ENCODE peak calls at places on chromosomes 16 and 17, in ten cellular contexts. Q, F, O, H, U, K, L, Y, X and E are unnamed samples.

GRCh38 chr16:29806096-29806579 is at the start of gene MAZ:
- DNase-seq in Q (peak; percentile 91), F (peak; percentile 96), O (no peak), H (no peak), U (no peak), K (peak; percentile 68), L (peak; percentile 83), Y (peak; percentile 89), X (peak; percentile 93), E (peak; percentile 89)

GRCh38 chr17:42457107-42457787 is 1.4 kb upstream of the ATP6V0A1 start:
- DNase-seq in Q (no peak), F (peak; percentile 25), O (no peak), H (no peak), U (no peak), K (no peak), L (no peak), Y (no peak), X (peak; percentile 13), E (no peak)

GRCh38 chr17:36496018-36496789 is 9.7 kb downstream of the ZNHIT3 start:
- DNase-seq in Q (peak; percentile 16), F (no peak), O (no peak), H (no peak), U (no peak), K (no peak), L (no peak), Y (no peak), X (no peak), E (no peak)

GRCh38 chr16:80167657-80168056 is 373.1 kb upstream of the DYNLRB2 start:
- DNase-seq in Q (no peak), F (no peak), O (no peak), H (no peak), U (no peak), K (no peak), L (no peak), Y (peak; percentile 69), X (no peak), E (no peak)

GRCh38 chr17:9522074-9522473 is 53.5 kb downstream of the STX8 start:
- DNase-seq in Q (peak; percentile 62), F (peak; percentile 75), O (peak; percentile 72), H (peak; percentile 30), U (no peak), K (no peak), L (peak; percentile 56), Y (peak; percentile 34), X (peak; percentile 79), E (peak; percentile 46)

GRCh38 chr17:43860927-43861622 is 14.1 kb downstream of the CD300LG start:
- DNase-seq in Q (no peak), F (no peak), O (no peak), H (peak; percentile 31), U (no peak), K (no peak), L (no peak), Y (no peak), X (no peak), E (no peak)

GRCh38 chr17:31556969-31557620 is 165.6 kb downstream of the RAB11FIP4 start:
- DNase-seq in Q (no peak), F (no peak), O (no peak), H (no peak), U (no peak), K (no peak), L (no peak), Y (no peak), X (no peak), E (no peak)

GRCh38 chr16:15586716-15587115 is 56.2 kb downstream of the MARF1 start:
- DNase-seq in Q (no peak), F (no peak), O (no peak), H (no peak), U (no peak), K (no peak), L (no peak), Y (no peak), X (no peak), E (no peak)

GRCh38 chr16:85443116-85443515 is 170.0 kb upstream of the GSE1 start:
- DNase-seq in Q (no peak), F (no peak), O (no peak), H (no peak), U (no peak), K (no peak), L (no peak), Y (no peak), X (no peak), E (no peak)

GRCh38 chr16:85443531-85443930 is 169.6 kb upstream of the GSE1 start:
- DNase-seq in Q (no peak), F (no peak), O (no peak), H (no peak), U (no peak), K (no peak), L (no peak), Y (no peak), X (no peak), E (no peak)

GRCh38 chr16:85445779-85446222 is 167.3 kb upstream of the GSE1 start:
- DNase-seq in Q (peak; percentile 29), F (no peak), O (no peak), H (no peak), U (no peak), K (no peak), L (no peak), Y (no peak), X (no peak), E (no peak)

GRCh38 chr16:85446846-85447656 is 166.1 kb upstream of the GSE1 start:
- DNase-seq in Q (no peak), F (no peak), O (no peak), H (no peak), U (no peak), K (no peak), L (peak; percentile 63), Y (no peak), X (no peak), E (peak; percentile 73)

GRCh38 chr16:85444879-85445778 is 168.0 kb upstream of the GSE1 start:
- DNase-seq in Q (no peak), F (no peak), O (peak; percentile 57), H (no peak), U (no peak), K (no peak), L (no peak), Y (no peak), X (no peak), E (no peak)
- TF ChIP-seq CTCF in Q (no peak), F (no peak), O (peak; percentile 10), H (no peak), U (no peak), K (no peak), L (no peak), Y (no peak), X (no peak), E (no peak)

GRCh38 chr16:2426941-2427361 is 2.3 kb upstream of the CCNF start:
- DNase-seq in Q (no peak), F (peak; percentile 6), O (no peak), H (no peak), U (no peak), K (no peak), L (no peak), Y (peak; percentile 27), X (no peak), E (no peak)

GRCh38 chr16:2427526-2427925 is 1.7 kb upstream of the CCNF start:
- DNase-seq in Q (no peak), F (no peak), O (no peak), H (no peak), U (no peak), K (no peak), L (no peak), Y (no peak), X (no peak), E (no peak)

GRCh38 chr16:2428787-2429036 is 535 bp upstream of the CCNF start:
- DNase-seq in Q (no peak), F (no peak), O (no peak), H (no peak), U (no peak), K (no peak), L (no peak), Y (no peak), X (no peak), E (no peak)

GRCh38 chr16:2429037-2429770 is at the start of gene CCNF:
- DNase-seq in Q (peak; percentile 92), F (peak; percentile 97), O (peak; percentile 98), H (peak; percentile 99), U (peak; percentile 97), K (peak; percentile 69), L (peak; percentile 100), Y (peak; percentile 99), X (peak; percentile 94), E (peak; percentile 100)

GRCh38 chr16:2428051-2428786 is 1.0 kb upstream of the CCNF start:
- DNase-seq in Q (no peak), F (peak; percentile 38), O (peak; percentile 58), H (peak; percentile 43), U (no peak), K (no peak), L (peak; percentile 76), Y (peak; percentile 26), X (peak; percentile 31), E (peak; percentile 57)
- TF ChIP-seq CTCF in Q (peak; percentile 14), F (peak; percentile 34), O (peak; percentile 29), H (no peak), U (no peak), K (peak; percentile 42), L (peak; percentile 57), Y (peak; percentile 16), X (peak; percentile 45), E (peak; percentile 45)

GRCh38 chr17:77208217-77208808 is 67.5 kb downstream of the SEC14L1 start:
- DNase-seq in Q (peak; percentile 59), F (peak; percentile 50), O (peak; percentile 22), H (peak; percentile 37), U (peak; percentile 69), K (peak; percentile 25), L (no peak), Y (no peak), X (peak; percentile 43), E (no peak)
- TF ChIP-seq CTCF in Q (peak; percentile 43), F (peak; percentile 24), O (no peak), H (no peak), U (no peak), K (peak; percentile 53), L (no peak), Y (no peak), X (no peak), E (no peak)

GRCh38 chr16:4115941-4116327 is 308 bp downstream of the ADCY9 start:
- DNase-seq in Q (no peak), F (no peak), O (no peak), H (no peak), U (no peak), K (no peak), L (no peak), Y (peak; percentile 18), X (no peak), E (no peak)
- TF ChIP-seq CTCF in Q (no peak), F (no peak), O (no peak), H (no peak), U (no peak), K (no peak), L (no peak), Y (no peak), X (no peak), E (no peak)